ENCODE peak calls at places on chromosome 6, in ten cellular contexts. S, K, R, Z, M, L, U, Q, Y and T are unnamed samples.
A peak's percentile ranks its signal among the peaks of the same experiment; 100 is the strongest.

GRCh38 chr6:143621876-143622605 is 55.7 kb upstream of the PHACTR2 start:
- DNase-seq in S (no peak), K (peak; percentile 38), R (no peak), Z (peak; percentile 46), M (no peak), L (no peak), U (no peak), Q (peak; percentile 45), Y (no peak), T (no peak)

GRCh38 chr6:77095936-77096627 is 367.2 kb downstream of the HTR1B start:
- DNase-seq in S (no peak), K (peak; percentile 5), R (no peak), Z (no peak), M (no peak), L (no peak), U (no peak), Q (no peak), Y (no peak), T (no peak)

GRCh38 chr6:158785036-158785435 is 34.1 kb downstream of the EZR start:
- DNase-seq in S (no peak), K (no peak), R (no peak), Z (no peak), M (no peak), L (no peak), U (no peak), Q (no peak), Y (no peak), T (no peak)

GRCh38 chr6:3328145-3328544 is 69.4 kb downstream of the PSMG4 start:
- DNase-seq in S (no peak), K (no peak), R (no peak), Z (peak; percentile 52), M (no peak), L (no peak), U (no peak), Q (peak; percentile 46), Y (no peak), T (no peak)

GRCh38 chr6:155595264-155595663 is 139.6 kb upstream of the NOX3 start:
- DNase-seq in S (no peak), K (no peak), R (peak; percentile 2), Z (no peak), M (no peak), L (no peak), U (no peak), Q (no peak), Y (no peak), T (no peak)

GRCh38 chr6:50102676-50103075 is 52.9 kb upstream of the DEFB112 start:
- DNase-seq in S (no peak), K (no peak), R (no peak), Z (no peak), M (no peak), L (no peak), U (no peak), Q (no peak), Y (no peak), T (no peak)

GRCh38 chr6:51963980-51964379 is 123.4 kb downstream of the PKHD1 start:
- DNase-seq in S (no peak), K (no peak), R (no peak), Z (no peak), M (no peak), L (no peak), U (no peak), Q (no peak), Y (no peak), T (no peak)

GRCh38 chr6:7140631-7141366 is 33.0 kb downstream of the RREB1 start:
- DNase-seq in S (peak; percentile 69), K (peak; percentile 64), R (peak; percentile 82), Z (peak; percentile 66), M (peak; percentile 89), L (peak; percentile 93), U (peak; percentile 86), Q (peak; percentile 81), Y (no peak), T (peak; percentile 64)

GRCh38 chr6:14435291-14435690 is 317.7 kb downstream of the CD83 start:
- DNase-seq in S (no peak), K (no peak), R (no peak), Z (peak; percentile 21), M (no peak), L (no peak), U (no peak), Q (no peak), Y (no peak), T (no peak)

GRCh38 chr6:163226181-163226835 is 188.2 kb upstream of the QKI start:
- DNase-seq in S (no peak), K (no peak), R (no peak), Z (no peak), M (no peak), L (no peak), U (no peak), Q (no peak), Y (no peak), T (no peak)

GRCh38 chr6:11013671-11014070 is 30.4 kb downstream of the ELOVL2 start:
- DNase-seq in S (no peak), K (no peak), R (no peak), Z (no peak), M (no peak), L (no peak), U (no peak), Q (no peak), Y (no peak), T (no peak)

GRCh38 chr6:145347256-145347655 is 388.1 kb downstream of the EPM2A start:
- DNase-seq in S (no peak), K (no peak), R (peak; percentile 11), Z (no peak), M (no peak), L (no peak), U (no peak), Q (no peak), Y (no peak), T (no peak)

GRCh38 chr6:145349950-145350510 is 385.3 kb downstream of the EPM2A start:
- DNase-seq in S (no peak), K (no peak), R (peak; percentile 87), Z (no peak), M (no peak), L (no peak), U (no peak), Q (no peak), Y (peak; percentile 72), T (no peak)

GRCh38 chr6:145350928-145351327 is 384.4 kb downstream of the EPM2A start:
- DNase-seq in S (no peak), K (no peak), R (peak; percentile 51), Z (no peak), M (no peak), L (no peak), U (no peak), Q (no peak), Y (no peak), T (no peak)

DNA sequence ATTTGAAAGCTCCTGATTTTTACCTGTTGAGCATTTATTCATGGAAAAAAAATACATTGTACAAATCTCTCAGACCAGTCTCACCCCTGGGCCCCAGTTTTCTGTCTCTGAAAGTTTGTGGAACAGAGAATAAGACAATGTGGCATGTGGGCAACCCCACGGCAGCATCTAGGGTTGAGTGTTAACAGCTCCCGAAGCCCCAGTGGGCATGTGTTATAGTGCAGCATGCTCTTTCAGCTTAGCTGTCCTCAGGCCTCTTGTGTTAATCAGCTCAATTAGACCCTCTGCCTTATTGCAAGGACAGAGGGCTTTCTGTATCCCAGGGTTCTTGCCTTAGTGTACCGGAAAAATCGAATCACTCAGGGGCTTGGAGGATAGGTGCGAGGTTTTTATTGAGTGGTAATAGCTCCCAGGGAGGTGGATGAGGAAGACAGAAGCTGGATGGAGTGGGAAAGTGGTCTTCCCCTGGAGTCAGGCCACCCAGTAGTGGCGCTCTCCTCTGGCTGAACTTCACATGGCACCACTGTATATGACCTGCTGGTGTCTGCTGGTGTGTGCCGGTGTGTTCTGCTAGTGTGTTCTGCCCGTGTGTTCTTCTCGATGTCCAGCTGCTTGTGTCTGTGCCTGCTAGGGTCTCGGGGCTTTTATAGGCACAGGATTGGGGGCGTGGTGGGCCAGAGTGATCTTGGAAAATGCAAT is 382.8 kb downstream of the EPM2A start:
- DNase-seq in S (no peak), K (no peak), R (peak; percentile 52), Z (no peak), M (no peak), L (no peak), U (no peak), Q (no peak), Y (no peak), T (no peak)
- TF ChIP-seq CTCF in S (no peak), K (no peak), R (no peak), Z (no peak), M (no peak), L (no peak), U (no peak), Q (no peak), Y (no peak), T (no peak)

DNA sequence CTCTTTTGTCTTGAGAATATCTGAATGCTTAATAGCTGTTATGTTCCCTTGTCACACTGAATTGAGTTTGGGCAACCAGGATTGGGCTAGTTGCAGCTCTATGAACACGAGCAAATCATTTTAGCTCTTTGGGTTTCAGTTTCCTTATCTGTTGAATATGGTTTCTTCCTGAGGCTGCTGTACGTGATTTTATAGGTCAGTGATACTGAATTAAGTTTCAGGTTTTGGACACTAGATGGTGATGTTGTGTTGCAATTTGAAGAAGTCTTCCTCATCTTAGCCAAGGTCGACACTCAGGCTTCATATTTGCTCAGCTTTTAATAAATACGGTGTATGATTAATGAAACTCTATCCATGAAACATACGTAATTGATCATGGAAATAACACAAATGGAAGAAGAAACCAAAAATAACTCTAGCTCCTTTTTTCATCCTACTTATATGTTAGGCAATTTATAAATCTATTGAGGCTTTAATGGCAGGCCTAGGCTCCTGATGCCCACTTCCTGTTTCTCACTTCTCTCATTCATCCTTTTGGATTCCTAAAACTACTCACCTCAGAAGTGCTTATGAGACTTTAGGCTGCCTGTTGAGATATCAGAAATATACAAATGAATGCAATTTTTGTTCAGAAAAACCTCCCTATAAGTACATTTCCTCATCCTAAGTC is 354.1 kb upstream of the MAP3K7 start:
- DNase-seq in S (peak; percentile 80), K (peak; percentile 56), R (peak; percentile 90), Z (peak; percentile 66), M (no peak), L (no peak), U (no peak), Q (peak; percentile 87), Y (peak; percentile 80), T (no peak)
- TF ChIP-seq CTCF in S (peak; percentile 52), K (peak; percentile 42), R (peak; percentile 34), Z (peak; percentile 60), M (peak; percentile 53), L (peak; percentile 38), U (no peak), Q (peak; percentile 58), Y (peak; percentile 76), T (peak; percentile 69)

DNA sequence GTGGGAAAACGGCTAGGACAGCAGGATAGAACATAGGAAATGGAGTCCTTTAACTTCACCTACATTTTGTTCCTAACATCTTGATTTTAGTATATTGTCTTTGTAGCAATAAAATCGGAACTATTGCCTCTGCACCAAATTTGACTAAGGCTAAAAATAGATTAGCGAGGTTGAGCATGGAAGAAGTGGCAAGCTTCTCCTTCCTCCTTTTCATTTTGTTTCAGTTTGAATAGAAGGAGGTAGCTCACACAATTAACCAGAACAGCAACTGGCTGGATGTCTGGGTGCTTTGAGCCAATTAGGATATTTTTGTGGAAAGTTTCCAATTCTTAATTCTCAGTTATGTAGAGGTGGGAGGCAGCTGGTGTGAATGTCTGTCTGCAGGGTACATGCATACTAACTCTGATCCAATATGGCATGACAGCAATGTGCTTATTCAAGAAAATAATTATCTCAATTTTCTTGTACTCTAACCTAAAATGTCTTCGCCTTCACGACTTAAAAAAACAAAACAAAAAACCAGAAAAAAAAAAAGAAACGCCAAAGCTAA is 3.1 kb upstream of the HECA start:
- DNase-seq in S (no peak), K (no peak), R (no peak), Z (no peak), M (no peak), L (no peak), U (no peak), Q (no peak), Y (no peak), T (no peak)
- TF ChIP-seq CTCF in S (no peak), K (no peak), R (no peak), Z (no peak), M (no peak), L (no peak), U (no peak), Q (no peak), Y (no peak), T (no peak)

GRCh38 chr6:43070028-43070632 is 6.0 kb upstream of the PTK7 start:
- DNase-seq in S (peak; percentile 87), K (peak; percentile 78), R (peak; percentile 69), Z (peak; percentile 76), M (no peak), L (no peak), U (no peak), Q (peak; percentile 86), Y (no peak), T (no peak)
- TF ChIP-seq CTCF in S (peak; percentile 64), K (peak; percentile 75), R (peak; percentile 62), Z (peak; percentile 87), M (peak; percentile 65), L (peak; percentile 20), U (peak; percentile 40), Q (peak; percentile 57), Y (peak; percentile 61), T (peak; percentile 64)